ENCODE peak calls at places on chromosome 17, in ten cellular contexts. One of them, this sample, is unnamed.

GRCh38 chr17:30532871-30533270 is 55.7 kb downstream of the GOSR1 start:
- DNase-seq in K562: no peak
- DNase-seq in H1: no peak
- DNase-seq in prostate gland: no peak
- DNase-seq in stomach: no peak
- DNase-seq in sigmoid colon: no peak
- DNase-seq in HCT116: no peak
- DNase-seq in breast epithelium: no peak
- DNase-seq in endothelial cell of umbilical vein: no peak
- DNase-seq in transverse colon: no peak
- DNase-seq in this sample: no peak

GRCh38 chr17:76968707-76969597 is 100.7 kb downstream of the MGAT5B start:
- DNase-seq in K562: no peak
- DNase-seq in H1: peak
- DNase-seq in prostate gland: no peak
- DNase-seq in stomach: peak
- DNase-seq in sigmoid colon: no peak
- DNase-seq in HCT116: no peak
- DNase-seq in breast epithelium: no peak
- DNase-seq in endothelial cell of umbilical vein: no peak
- DNase-seq in transverse colon: peak
- DNase-seq in this sample: no peak

GRCh38 chr17:8185580-8186445 is 4.2 kb downstream of the BORCS6 start:
- DNase-seq in K562: peak
- DNase-seq in H1: peak
- DNase-seq in prostate gland: peak
- DNase-seq in stomach: peak
- DNase-seq in sigmoid colon: peak
- DNase-seq in HCT116: no peak
- DNase-seq in breast epithelium: peak
- DNase-seq in endothelial cell of umbilical vein: peak
- DNase-seq in transverse colon: peak
- DNase-seq in this sample: peak

GRCh38 chr17:19508327-19508867 is 25.3 kb upstream of the SLC47A1 start:
- DNase-seq in K562: peak
- DNase-seq in H1: peak
- DNase-seq in prostate gland: peak
- DNase-seq in stomach: no peak
- DNase-seq in sigmoid colon: peak
- DNase-seq in HCT116: no peak
- DNase-seq in breast epithelium: no peak
- DNase-seq in endothelial cell of umbilical vein: no peak
- DNase-seq in transverse colon: peak
- DNase-seq in this sample: no peak

GRCh38 chr17:19379306-19380075 is 1.2 kb downstream of the MAPK7 start:
- DNase-seq in K562: no peak
- DNase-seq in H1: no peak
- DNase-seq in prostate gland: no peak
- DNase-seq in stomach: no peak
- DNase-seq in sigmoid colon: peak
- DNase-seq in HCT116: no peak
- DNase-seq in breast epithelium: peak
- DNase-seq in endothelial cell of umbilical vein: no peak
- DNase-seq in transverse colon: no peak
- DNase-seq in this sample: no peak

GRCh38 chr17:61395983-61396585 is 3.6 kb upstream of the TBX2 start:
- DNase-seq in K562: no peak
- DNase-seq in H1: peak
- DNase-seq in prostate gland: no peak
- DNase-seq in stomach: no peak
- DNase-seq in sigmoid colon: no peak
- DNase-seq in HCT116: no peak
- DNase-seq in breast epithelium: no peak
- DNase-seq in endothelial cell of umbilical vein: no peak
- DNase-seq in transverse colon: no peak
- DNase-seq in this sample: no peak

GRCh38 chr17:228223-228615 is 46.8 kb upstream of the DOC2B start:
- DNase-seq in K562: no peak
- DNase-seq in H1: no peak
- DNase-seq in prostate gland: no peak
- DNase-seq in stomach: no peak
- DNase-seq in sigmoid colon: peak
- DNase-seq in HCT116: no peak
- DNase-seq in breast epithelium: no peak
- DNase-seq in endothelial cell of umbilical vein: no peak
- DNase-seq in transverse colon: no peak
- DNase-seq in this sample: no peak

GRCh38 chr17:79027274-79027924 is 3.4 kb downstream of the C1QTNF1 start:
- DNase-seq in K562: peak
- DNase-seq in H1: no peak
- DNase-seq in prostate gland: no peak
- DNase-seq in stomach: no peak
- DNase-seq in sigmoid colon: peak
- DNase-seq in HCT116: no peak
- DNase-seq in breast epithelium: peak
- DNase-seq in endothelial cell of umbilical vein: no peak
- DNase-seq in transverse colon: no peak
- DNase-seq in this sample: no peak

GRCh38 chr17:62899349-62899748 is 66.7 kb upstream of the TANC2 start:
- DNase-seq in K562: no peak
- DNase-seq in H1: no peak
- DNase-seq in prostate gland: no peak
- DNase-seq in stomach: no peak
- DNase-seq in sigmoid colon: no peak
- DNase-seq in HCT116: no peak
- DNase-seq in breast epithelium: no peak
- DNase-seq in endothelial cell of umbilical vein: no peak
- DNase-seq in transverse colon: no peak
- DNase-seq in this sample: no peak

GRCh38 chr17:45018514-45019176 is 32.8 kb downstream of the DCAKD start:
- DNase-seq in K562: peak
- DNase-seq in H1: no peak
- DNase-seq in prostate gland: no peak
- DNase-seq in stomach: no peak
- DNase-seq in sigmoid colon: no peak
- DNase-seq in HCT116: no peak
- DNase-seq in breast epithelium: no peak
- DNase-seq in endothelial cell of umbilical vein: no peak
- DNase-seq in transverse colon: peak
- DNase-seq in this sample: no peak

GRCh38 chr17:14409292-14409691 is 108.4 kb downstream of the HS3ST3B1 start:
- DNase-seq in K562: no peak
- DNase-seq in H1: no peak
- DNase-seq in prostate gland: no peak
- DNase-seq in stomach: no peak
- DNase-seq in sigmoid colon: no peak
- DNase-seq in HCT116: no peak
- DNase-seq in breast epithelium: no peak
- DNase-seq in endothelial cell of umbilical vein: no peak
- DNase-seq in transverse colon: no peak
- DNase-seq in this sample: no peak

GRCh38 chr17:57622886-57623433 is 122.1 kb downstream of the CCDC182 start:
- DNase-seq in K562: no peak
- DNase-seq in H1: no peak
- DNase-seq in prostate gland: no peak
- DNase-seq in stomach: no peak
- DNase-seq in sigmoid colon: no peak
- DNase-seq in HCT116: no peak
- DNase-seq in breast epithelium: peak
- DNase-seq in endothelial cell of umbilical vein: peak
- DNase-seq in transverse colon: no peak
- DNase-seq in this sample: no peak

GRCh38 chr17:74779948-74780400 is 3.8 kb upstream of the NAT9 start:
- DNase-seq in K562: no peak
- DNase-seq in H1: no peak
- DNase-seq in prostate gland: no peak
- DNase-seq in stomach: peak
- DNase-seq in sigmoid colon: peak
- DNase-seq in HCT116: no peak
- DNase-seq in breast epithelium: no peak
- DNase-seq in endothelial cell of umbilical vein: no peak
- DNase-seq in transverse colon: peak
- DNase-seq in this sample: no peak

DNA sequence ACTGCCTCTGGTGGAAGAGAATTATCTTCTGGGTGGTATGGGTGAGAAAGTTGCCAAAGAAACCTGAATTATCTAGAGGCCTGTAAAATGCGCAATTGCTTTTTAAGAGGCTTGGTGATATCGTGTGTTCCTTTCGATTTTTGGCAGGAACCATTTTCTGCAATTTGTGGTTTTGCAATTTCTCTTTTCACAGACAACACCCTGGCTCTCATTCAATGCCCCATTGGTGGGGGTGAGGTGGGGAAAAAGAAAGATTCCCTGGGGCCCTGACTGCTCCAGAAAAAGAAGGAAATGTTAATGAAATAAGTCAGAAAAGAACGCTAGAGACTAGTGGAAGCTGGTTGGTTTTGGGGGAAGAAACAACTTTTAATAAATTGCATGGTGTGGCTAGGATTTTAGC is 77.4 kb downstream of the ANKFN1 start:
- DNase-seq in K562: no peak
- DNase-seq in H1: no peak
- DNase-seq in prostate gland: no peak
- DNase-seq in stomach: no peak
- DNase-seq in sigmoid colon: no peak
- DNase-seq in HCT116: no peak
- DNase-seq in breast epithelium: no peak
- DNase-seq in endothelial cell of umbilical vein: no peak
- DNase-seq in transverse colon: no peak
- DNase-seq in this sample: no peak
- H3K4me3 ChIP-seq in K562: no peak
- H3K4me3 ChIP-seq in H1: no peak
- H3K4me3 ChIP-seq in prostate gland: no peak
- H3K4me3 ChIP-seq in stomach: no peak
- H3K4me3 ChIP-seq in sigmoid colon: no peak
- H3K4me3 ChIP-seq in HCT116: no peak
- H3K4me3 ChIP-seq in breast epithelium: no peak
- H3K4me3 ChIP-seq in endothelial cell of umbilical vein: no peak
- H3K4me3 ChIP-seq in transverse colon: no peak
- H3K4me3 ChIP-seq in this sample: no peak

DNA sequence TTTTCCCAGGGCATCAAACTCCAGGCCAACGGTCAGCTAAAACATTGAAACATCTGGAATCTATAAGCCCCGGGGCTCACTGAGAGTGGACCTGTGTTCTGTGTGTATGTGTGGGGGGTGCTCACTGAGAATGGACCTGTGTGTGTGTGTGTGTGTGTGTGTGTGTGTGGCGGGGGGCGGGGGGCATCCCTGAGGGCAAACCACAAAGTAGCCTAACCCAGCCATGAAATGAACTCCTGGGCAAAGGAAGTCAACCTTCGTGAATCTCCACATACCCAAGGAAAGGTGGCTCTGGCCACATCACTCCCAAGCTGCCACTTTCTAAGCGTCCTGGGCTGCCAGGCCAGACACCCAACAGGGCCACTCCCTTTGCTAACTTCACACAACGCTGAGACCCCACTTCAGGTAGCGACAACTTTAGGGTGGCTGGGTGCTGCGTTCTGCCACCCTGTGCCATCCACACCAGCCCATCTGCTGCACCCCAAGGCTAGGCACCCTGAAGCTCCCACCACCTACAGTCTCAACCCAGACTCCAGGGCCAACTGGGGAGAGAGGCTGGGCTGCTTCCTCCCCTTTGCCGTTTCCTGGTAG is 1.6 kb downstream of the MAFG start:
- DNase-seq in K562: no peak
- DNase-seq in H1: no peak
- DNase-seq in prostate gland: no peak
- DNase-seq in stomach: no peak
- DNase-seq in sigmoid colon: no peak
- DNase-seq in HCT116: no peak
- DNase-seq in breast epithelium: no peak
- DNase-seq in endothelial cell of umbilical vein: no peak
- DNase-seq in transverse colon: no peak
- DNase-seq in this sample: no peak
- TF ChIP-seq POLR2AphosphoS5 in K562: no peak
- TF ChIP-seq POLR2AphosphoS5 in H1: no peak
- TF ChIP-seq POLR2AphosphoS5 in prostate gland: no peak
- TF ChIP-seq POLR2AphosphoS5 in stomach: no peak
- TF ChIP-seq POLR2AphosphoS5 in sigmoid colon: no peak
- TF ChIP-seq POLR2AphosphoS5 in HCT116: no peak
- TF ChIP-seq POLR2AphosphoS5 in breast epithelium: no peak
- TF ChIP-seq POLR2AphosphoS5 in endothelial cell of umbilical vein: no peak
- TF ChIP-seq POLR2AphosphoS5 in transverse colon: no peak
- TF ChIP-seq POLR2AphosphoS5 in this sample: no peak

GRCh38 chr17:28718317-28718672 is 627 bp upstream of the RAB34 start:
- DNase-seq in K562: no peak
- DNase-seq in H1: no peak
- DNase-seq in prostate gland: no peak
- DNase-seq in stomach: no peak
- DNase-seq in sigmoid colon: no peak
- DNase-seq in HCT116: no peak
- DNase-seq in breast epithelium: no peak
- DNase-seq in endothelial cell of umbilical vein: no peak
- DNase-seq in transverse colon: no peak
- DNase-seq in this sample: no peak

GRCh38 chr17:28717578-28718316 is at the start of gene RAB34:
- DNase-seq in K562: no peak
- DNase-seq in H1: peak
- DNase-seq in prostate gland: peak
- DNase-seq in stomach: peak
- DNase-seq in sigmoid colon: peak
- DNase-seq in HCT116: no peak
- DNase-seq in breast epithelium: peak
- DNase-seq in endothelial cell of umbilical vein: peak
- DNase-seq in transverse colon: peak
- DNase-seq in this sample: no peak

GRCh38 chr17:28718990-28719433 is 773 bp upstream of the RPL23A start:
- DNase-seq in K562: no peak
- DNase-seq in H1: no peak
- DNase-seq in prostate gland: no peak
- DNase-seq in stomach: no peak
- DNase-seq in sigmoid colon: no peak
- DNase-seq in HCT116: no peak
- DNase-seq in breast epithelium: no peak
- DNase-seq in endothelial cell of umbilical vein: no peak
- DNase-seq in transverse colon: no peak
- DNase-seq in this sample: no peak

GRCh38 chr17:28715217-28715616 is 2.5 kb downstream of the RAB34 start:
- DNase-seq in K562: no peak
- DNase-seq in H1: no peak
- DNase-seq in prostate gland: no peak
- DNase-seq in stomach: no peak
- DNase-seq in sigmoid colon: no peak
- DNase-seq in HCT116: no peak
- DNase-seq in breast epithelium: no peak
- DNase-seq in endothelial cell of umbilical vein: no peak
- DNase-seq in transverse colon: no peak
- DNase-seq in this sample: no peak

GRCh38 chr17:28716740-28717577 is 709 bp downstream of the RAB34 start:
- DNase-seq in K562: no peak
- DNase-seq in H1: no peak
- DNase-seq in prostate gland: no peak
- DNase-seq in stomach: no peak
- DNase-seq in sigmoid colon: peak
- DNase-seq in HCT116: no peak
- DNase-seq in breast epithelium: no peak
- DNase-seq in endothelial cell of umbilical vein: peak
- DNase-seq in transverse colon: no peak
- DNase-seq in this sample: no peak
- TF ChIP-seq POLR2A in K562: no peak
- TF ChIP-seq POLR2A in H1: no peak
- TF ChIP-seq POLR2A in prostate gland: no peak
- TF ChIP-seq POLR2A in stomach: no peak
- TF ChIP-seq POLR2A in sigmoid colon: no peak
- TF ChIP-seq POLR2A in HCT116: no peak
- TF ChIP-seq POLR2A in breast epithelium: no peak
- TF ChIP-seq POLR2A in endothelial cell of umbilical vein: peak
- TF ChIP-seq POLR2A in transverse colon: no peak
- TF ChIP-seq POLR2A in this sample: no peak

GRCh38 chr17:67675481-67675880 is 42.3 kb upstream of the NOL11 start:
- DNase-seq in K562: no peak
- DNase-seq in H1: no peak
- DNase-seq in prostate gland: no peak
- DNase-seq in stomach: no peak
- DNase-seq in sigmoid colon: no peak
- DNase-seq in HCT116: no peak
- DNase-seq in breast epithelium: no peak
- DNase-seq in endothelial cell of umbilical vein: no peak
- DNase-seq in transverse colon: no peak
- DNase-seq in this sample: no peak
- H3K4me3 ChIP-seq in K562: no peak
- H3K4me3 ChIP-seq in H1: no peak
- H3K4me3 ChIP-seq in prostate gland: no peak
- H3K4me3 ChIP-seq in stomach: no peak
- H3K4me3 ChIP-seq in sigmoid colon: no peak
- H3K4me3 ChIP-seq in HCT116: no peak
- H3K4me3 ChIP-seq in breast epithelium: no peak
- H3K4me3 ChIP-seq in endothelial cell of umbilical vein: no peak
- H3K4me3 ChIP-seq in transverse colon: no peak
- H3K4me3 ChIP-seq in this sample: no peak